ENCODE peak calls at places on chromosomes 7 and 10, in ten cellular contexts. W is posterior cingulate gyrus; X is stimulated activated CD4-positive, alpha-beta T cell treated with anti-CD3 and anti-CD28 coated beads, TNF-alpha, amount 100 ng/mL, for 4 hours; G is activated effector memory CD4-positive, alpha-beta T cell treated with Interleukin-2 at 50 U/mL for 16 hours; H is COR-L47; V is T-helper 17 cell; O is H4; L is T-cell; U is naive B cell; C is cardiac muscle cell. T is an unnamed sample.

GRCh38 chr7:131774419-131775220 is 218.2 kb upstream of the PODXL start:
- DNase-seq in W (no peak), X (no peak), G (no peak), H (no peak), V (no peak), O (no peak), L (no peak), U (no peak), C (no peak), T (no peak)

GRCh38 chr7:69430502-69431145 is 167.7 kb upstream of the AUTS2 start:
- DNase-seq in W (no peak), X (no peak), G (no peak), H (peak), V (no peak), O (no peak), L (no peak), U (peak), C (no peak), T (no peak)

GRCh38 chr10:114151486-114151885 is 22.5 kb downstream of the CCDC186 start:
- DNase-seq in W (no peak), X (no peak), G (no peak), H (no peak), V (no peak), O (peak), L (no peak), U (no peak), C (no peak), T (no peak)

GRCh38 chr7:69676247-69676646 is 78.0 kb downstream of the AUTS2 start:
- DNase-seq in W (no peak), X (no peak), G (no peak), H (no peak), V (no peak), O (no peak), L (no peak), U (no peak), C (no peak), T (no peak)

GRCh38 chr10:73590881-73591577 is at the start of gene USP54:
- DNase-seq in W (no peak), X (no peak), G (no peak), H (no peak), V (no peak), O (peak), L (no peak), U (no peak), C (peak), T (no peak)

GRCh38 chr10:80477813-80478212 is 23.7 kb downstream of the TSPAN14 start:
- DNase-seq in W (no peak), X (no peak), G (no peak), H (no peak), V (no peak), O (peak), L (no peak), U (no peak), C (no peak), T (no peak)

GRCh38 chr10:70084189-70084588 is 31.5 kb downstream of the MACROH2A2 start:
- DNase-seq in W (no peak), X (no peak), G (no peak), H (no peak), V (no peak), O (no peak), L (no peak), U (no peak), C (no peak), T (no peak)

GRCh38 chr10:68598978-68599753 is 39.0 kb downstream of the TET1 start:
- DNase-seq in W (peak), X (no peak), G (no peak), H (peak), V (no peak), O (peak), L (no peak), U (no peak), C (peak), T (no peak)

GRCh38 chr10:97648557-97649404 is 8.3 kb downstream of the PI4K2A start:
- DNase-seq in W (no peak), X (no peak), G (peak), H (no peak), V (no peak), O (peak), L (no peak), U (peak), C (no peak), T (no peak)

GRCh38 chr10:20118119-20118518 is 301.9 kb downstream of the PLXDC2 start:
- DNase-seq in W (no peak), X (no peak), G (no peak), H (no peak), V (no peak), O (no peak), L (no peak), U (no peak), C (no peak), T (no peak)

GRCh38 chr7:41592226-41592625 is 110.7 kb downstream of the INHBA start:
- DNase-seq in W (no peak), X (no peak), G (no peak), H (no peak), V (no peak), O (no peak), L (no peak), U (no peak), C (no peak), T (no peak)

GRCh38 chr10:117536359-117536861 is 6.1 kb upstream of the EMX2 start:
- DNase-seq in W (no peak), X (no peak), G (no peak), H (no peak), V (no peak), O (no peak), L (no peak), U (no peak), C (no peak), T (no peak)

GRCh38 chr10:49364747-49365146 is 31.1 kb downstream of the DRGX start:
- DNase-seq in W (no peak), X (no peak), G (no peak), H (no peak), V (no peak), O (no peak), L (no peak), U (no peak), C (no peak), T (no peak)

GRCh38 chr10:88820990-88821389 is 18.5 kb downstream of the LIPM start:
- DNase-seq in W (no peak), X (no peak), G (no peak), H (no peak), V (no peak), O (no peak), L (no peak), U (no peak), C (no peak), T (no peak)

GRCh38 chr10:31142026-31142425 is 110.4 kb upstream of the ZNF438 start:
- DNase-seq in W (no peak), X (no peak), G (no peak), H (no peak), V (no peak), O (peak), L (no peak), U (no peak), C (no peak), T (no peak)

GRCh38 chr10:19041176-19041575 is 7.4 kb upstream of the MALRD1 start:
- DNase-seq in W (no peak), X (no peak), G (no peak), H (no peak), V (no peak), O (no peak), L (no peak), U (no peak), C (no peak), T (no peak)

GRCh38 chr7:100071018-100071723 is 10.4 kb downstream of the ZNF3 start:
- DNase-seq in W (no peak), X (no peak), G (no peak), H (no peak), V (no peak), O (no peak), L (no peak), U (no peak), C (no peak), T (no peak)

GRCh38 chr7:77985232-77985973 is 186.8 kb downstream of the PHTF2 start:
- DNase-seq in W (no peak), X (no peak), G (no peak), H (no peak), V (no peak), O (no peak), L (no peak), U (no peak), C (no peak), T (no peak)

GRCh38 chr10:124001391-124002260 is 91.8 kb downstream of the CHST15 start:
- DNase-seq in W (no peak), X (no peak), G (no peak), H (no peak), V (no peak), O (no peak), L (no peak), U (no peak), C (no peak), T (no peak)

GRCh38 chr7:17159500-17160037 is 138.9 kb upstream of the AHR start:
- DNase-seq in W (no peak), X (no peak), G (no peak), H (no peak), V (no peak), O (no peak), L (no peak), U (no peak), C (no peak), T (no peak)

GRCh38 chr10:97643586-97643985 is 3.1 kb downstream of the PI4K2A start:
- DNase-seq in W (no peak), X (no peak), G (no peak), H (no peak), V (no peak), O (no peak), L (no peak), U (no peak), C (no peak), T (no peak)

GRCh38 chr10:102436312-102436711 is 3.9 kb upstream of the CUEDC2 start:
- DNase-seq in W (no peak), X (no peak), G (no peak), H (no peak), V (no peak), O (no peak), L (no peak), U (no peak), C (no peak), T (no peak)

GRCh38 chr10:131851332-131851731 is 49.5 kb upstream of the PPP2R2D start:
- DNase-seq in W (no peak), X (no peak), G (no peak), H (no peak), V (no peak), O (no peak), L (no peak), U (no peak), C (no peak), T (no peak)

GRCh38 chr7:148735141-148735540 is 36.4 kb downstream of the CUL1 start:
- DNase-seq in W (no peak), X (no peak), G (no peak), H (no peak), V (no peak), O (no peak), L (no peak), U (no peak), C (no peak), T (no peak)

GRCh38 chr10:27783660-27784059 is 38.0 kb upstream of the MKX start:
- DNase-seq in W (no peak), X (no peak), G (no peak), H (no peak), V (no peak), O (peak), L (peak), U (no peak), C (peak), T (no peak)

GRCh38 chr7:13920053-13920697 is 69.3 kb downstream of the ETV1 start:
- DNase-seq in W (no peak), X (no peak), G (no peak), H (peak), V (no peak), O (peak), L (no peak), U (no peak), C (peak), T (no peak)